ENCODE peak calls at places on chromosomes 7 and 10, in six cellular contexts. P is cardiac fibroblast; Z is CD8-positive, alpha-beta T cell; J is choroid plexus epithelial cell; V is GM23248; U is mammary epithelial cell. R is an unnamed sample.
A peak's percentile ranks its signal among the peaks of the same experiment; 100 is the strongest.

GRCh38 chr10:76769161-76769560 is 868.4 kb downstream of the KCNMA1 start:
- DNase-seq in P (no peak), Z (no peak), J (no peak), V (peak; percentile 7), U (no peak), R (peak; percentile 37)

GRCh38 chr7:141619745-141620144 is 68.5 kb downstream of the AGK start:
- DNase-seq in P (no peak), Z (no peak), J (no peak), V (no peak), U (no peak), R (no peak)

GRCh38 chr10:110486680-110487410 is 10.9 kb upstream of the DUSP5 start:
- DNase-seq in P (no peak), Z (no peak), J (no peak), V (no peak), U (no peak), R (no peak)

GRCh38 chr7:7100432-7100849 is 81.9 kb upstream of the C1GALT1 start:
- DNase-seq in P (no peak), Z (no peak), J (peak; percentile 38), V (no peak), U (peak; percentile 96), R (no peak)

GRCh38 chr7:44980393-44981034 is 1.7 kb upstream of the MYO1G start:
- DNase-seq in P (peak; percentile 77), Z (peak; percentile 90), J (peak; percentile 48), V (peak; percentile 47), U (no peak), R (peak; percentile 33)

GRCh38 chr10:94125856-94126255 is 132.1 kb downstream of the PLCE1 start:
- DNase-seq in P (peak; percentile 63), Z (no peak), J (peak; percentile 80), V (peak; percentile 79), U (no peak), R (peak; percentile 84)

GRCh38 chr7:99407849-99408346 is 499 bp downstream of the PDAP1 start:
- DNase-seq in P (peak; percentile 83), Z (peak; percentile 30), J (peak; percentile 79), V (peak; percentile 97), U (peak; percentile 64), R (peak; percentile 82)

GRCh38 chr10:128576916-128577670 is 450.9 kb upstream of the MKI67 start:
- DNase-seq in P (peak; percentile 3), Z (no peak), J (no peak), V (no peak), U (no peak), R (peak; percentile 11)

GRCh38 chr10:54559498-54559897 is 241.5 kb downstream of the PCDH15 start:
- DNase-seq in P (peak; percentile 2), Z (no peak), J (peak; percentile 77), V (no peak), U (peak; percentile 58), R (no peak)

GRCh38 chr7:469591-469961 is 50.1 kb downstream of the PDGFA start:
- DNase-seq in P (no peak), Z (no peak), J (no peak), V (no peak), U (no peak), R (no peak)

GRCh38 chr10:20622522-20623270 is 274.4 kb downstream of the NEBL start:
- DNase-seq in P (peak; percentile 5), Z (no peak), J (peak; percentile 41), V (peak; percentile 1), U (peak; percentile 68), R (peak; percentile 90)

GRCh38 chr10:43606323-43607198 is at the start of gene ZNF485:
- DNase-seq in P (peak; percentile 63), Z (peak; percentile 59), J (peak; percentile 69), V (peak; percentile 85), U (peak; percentile 45), R (peak; percentile 54)

GRCh38 chr10:1150638-1150955 is 94.4 kb downstream of the WDR37 start:
- DNase-seq in P (no peak), Z (no peak), J (no peak), V (no peak), U (no peak), R (no peak)

GRCh38 chr10:48467669-48468068 is 137.2 kb downstream of the ARHGAP22 start:
- DNase-seq in P (no peak), Z (no peak), J (no peak), V (no peak), U (no peak), R (no peak)

GRCh38 chr10:83871486-83872081 is 267.7 kb upstream of the GHITM start:
- DNase-seq in P (peak; percentile 70), Z (peak; percentile 25), J (peak; percentile 68), V (peak; percentile 75), U (peak; percentile 42), R (peak; percentile 51)

GRCh38 chr10:132322621-132323048 is 9.4 kb upstream of the LRRC27 start:
- DNase-seq in P (peak; percentile 80), Z (no peak), J (peak; percentile 75), V (peak; percentile 64), U (no peak), R (peak; percentile 67)

GRCh38 chr10:4506087-4506486 is 319.9 kb upstream of the AKR1E2 start:
- DNase-seq in P (no peak), Z (no peak), J (no peak), V (no peak), U (no peak), R (no peak)

GRCh38 chr7:42685911-42686310 is 226.0 kb downstream of the C7orf25 start:
- DNase-seq in P (no peak), Z (no peak), J (no peak), V (no peak), U (no peak), R (no peak)

GRCh38 chr10:124921261-124921660 is 20.7 kb upstream of the ZRANB1 start:
- DNase-seq in P (no peak), Z (no peak), J (no peak), V (no peak), U (peak; percentile 55), R (no peak)

GRCh38 chr7:51034531-51035264 is 252.0 kb upstream of the GRB10 start:
- DNase-seq in P (peak; percentile 51), Z (no peak), J (peak; percentile 81), V (peak; percentile 89), U (peak; percentile 11), R (peak; percentile 79)

GRCh38 chr10:85791846-85792532 is 574.6 kb downstream of the GRID1 start:
- DNase-seq in P (peak; percentile 8), Z (no peak), J (peak; percentile 8), V (peak; percentile 15), U (no peak), R (peak; percentile 23)

GRCh38 chr10:6297951-6298381 is 95.2 kb downstream of the PFKFB3 start:
- DNase-seq in P (no peak), Z (no peak), J (peak; percentile 59), V (no peak), U (no peak), R (no peak)

GRCh38 chr7:116259821-116260440 is 49.6 kb downstream of the TES start:
- DNase-seq in P (peak; percentile 73), Z (no peak), J (peak; percentile 85), V (peak; percentile 90), U (peak; percentile 98), R (peak; percentile 91)

GRCh38 chr10:5603848-5604170 is 62.6 kb downstream of the ASB13 start:
- DNase-seq in P (no peak), Z (no peak), J (no peak), V (no peak), U (no peak), R (no peak)

GRCh38 chr7:51665045-51665785 is 348.6 kb upstream of the COBL start:
- DNase-seq in P (no peak), Z (no peak), J (no peak), V (no peak), U (no peak), R (no peak)

GRCh38 chr7:78704504-78704903 is 749.0 kb downstream of the MAGI2 start:
- DNase-seq in P (no peak), Z (no peak), J (no peak), V (no peak), U (no peak), R (no peak)
- H3K4me3 ChIP-seq in P (no peak overlapping the region), Z (no peak overlapping the region), J (no peak overlapping the region), V (no peak overlapping the region), U (no peak overlapping the region), R (no peak overlapping the region)

DNA sequence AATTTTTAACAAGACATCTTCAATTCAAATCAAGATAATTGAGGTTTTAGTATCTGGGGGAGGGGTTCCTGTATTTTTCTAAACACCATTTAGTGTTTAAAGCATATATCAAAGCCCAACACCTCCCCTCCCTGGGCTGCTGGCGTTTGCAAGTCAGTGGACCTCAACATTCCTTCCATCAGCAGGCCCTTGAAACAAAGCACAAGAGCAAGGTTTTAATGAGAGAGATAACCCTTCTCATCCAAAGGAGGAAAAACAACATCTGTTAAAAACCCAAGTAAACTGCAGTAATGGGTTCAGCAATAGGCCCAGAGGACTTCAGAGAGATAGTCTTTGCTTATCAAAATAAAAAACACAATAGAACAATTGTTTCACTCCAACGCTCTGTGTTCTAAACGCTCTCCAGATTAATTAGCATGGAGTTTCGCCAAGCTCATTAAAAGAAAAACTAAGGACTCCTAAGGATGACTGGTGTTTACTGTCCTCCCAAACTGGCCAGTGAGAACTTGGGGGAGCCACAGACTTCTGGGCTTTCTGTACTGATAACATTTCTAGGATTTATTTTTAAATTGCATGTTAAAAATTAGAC is 2.5 kb downstream of the JCAD start:
- DNase-seq in P (no peak), Z (no peak), J (peak; percentile 49), V (no peak), U (no peak), R (no peak)
- H3K4me3 ChIP-seq in P (no peak overlapping the region), Z (no peak overlapping the region), J (peak overlapping the region; percentile 6), V (peak overlapping the region; percentile 76), U (no peak overlapping the region), R (peak overlapping the region; percentile 71)

DNA sequence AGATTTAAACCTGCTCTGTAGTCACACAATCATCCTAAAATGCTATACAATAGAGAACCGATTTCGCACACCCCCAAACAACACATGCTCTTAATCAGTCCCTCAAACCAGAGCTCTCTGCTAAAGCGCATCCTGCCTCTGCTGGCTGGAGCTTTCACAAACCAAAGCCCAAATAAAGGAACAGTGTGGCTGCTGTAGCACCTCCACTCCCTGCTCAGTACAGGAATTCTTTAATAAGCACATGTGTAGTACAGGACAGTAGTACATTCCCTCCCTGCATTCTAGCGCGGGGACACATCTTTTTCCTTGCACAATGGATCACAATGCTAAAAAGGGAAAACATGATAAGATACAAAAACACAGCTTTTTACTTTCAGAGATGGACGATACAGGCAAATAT is 684.6 kb downstream of the MAGI2 start:
- DNase-seq in P (no peak), Z (no peak), J (peak; percentile 1), V (peak; percentile 31), U (no peak), R (peak; percentile 21)
- H3K4me3 ChIP-seq in P (no peak overlapping the region), Z (no peak overlapping the region), J (no peak overlapping the region), V (peak overlapping the region; percentile 77), U (no peak overlapping the region), R (peak overlapping the region; percentile 55)

DNA sequence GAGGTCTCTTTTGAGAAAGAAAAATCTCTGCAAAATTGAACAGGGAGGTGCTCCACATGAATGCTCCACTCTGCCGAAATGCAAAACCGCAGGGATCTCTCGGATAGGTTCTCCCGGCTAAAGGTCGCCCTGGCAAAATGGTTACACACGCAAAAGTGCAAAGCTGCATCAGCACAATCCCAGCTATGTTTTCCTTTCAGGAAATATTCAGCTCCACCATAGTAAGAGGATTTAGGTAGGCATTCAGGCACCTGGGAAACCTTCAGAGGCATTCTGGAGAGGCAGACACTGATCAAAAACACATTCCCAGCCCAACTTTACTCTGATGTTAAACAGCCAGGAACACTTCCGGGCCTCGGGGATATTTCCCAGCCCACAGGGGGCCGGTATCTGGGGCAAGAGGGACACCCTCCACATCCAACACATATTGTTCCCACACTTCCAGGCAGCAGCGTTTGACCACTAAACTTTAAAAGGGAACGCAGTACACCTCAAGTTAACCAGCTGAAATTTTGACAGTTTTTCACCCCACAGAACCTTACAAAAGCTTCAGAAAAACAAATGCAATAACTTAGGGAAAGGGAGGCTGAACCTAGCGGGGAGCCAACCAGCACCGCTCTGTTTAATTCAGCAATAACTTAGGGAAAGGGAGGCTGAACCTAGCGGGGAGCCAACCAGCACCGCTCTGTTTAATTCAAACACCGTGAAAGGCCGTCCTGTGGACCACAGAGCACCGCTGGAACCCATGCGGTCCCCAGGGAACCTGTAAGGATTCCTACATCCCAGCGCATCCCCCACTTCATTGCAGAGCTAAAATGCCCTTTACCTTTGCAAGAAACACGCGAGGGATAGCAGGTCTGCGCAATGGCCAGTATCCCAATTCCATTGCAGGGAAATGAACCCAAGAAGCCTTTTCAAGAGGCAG is 45.9 kb downstream of the TNS3 start:
- DNase-seq in P (no peak), Z (no peak), J (peak; percentile 28), V (peak; percentile 24), U (no peak), R (no peak)
- H3K4me3 ChIP-seq in P (no peak overlapping the region), Z (no peak overlapping the region), J (peak overlapping the region; percentile 64), V (peak overlapping the region; percentile 67), U (no peak overlapping the region), R (peak overlapping the region; percentile 57)